ENCODE peak calls at places on chromosomes 7 and 10, in four cellular contexts. C is H1, L is GM12878, T is HepG2. N is an unnamed sample.

GRCh38 chr10:48598243-48598935 is 6.5 kb downstream of the ARHGAP22 start:
- DNase-seq in C (no peak), L (no peak), T (no peak), N (no peak)

GRCh38 chr7:47782022-47782421 is 166.2 kb downstream of the PKD1L1 start:
- DNase-seq in C (no peak), T (no peak), L (no peak), N (no peak)

GRCh38 chr10:80452069-80452468 is 2.0 kb upstream of the TSPAN14 start:
- DNase-seq in T (no peak), L (no peak), C (no peak), N (no peak)

GRCh38 chr10:99002392-99002791 is 233.3 kb downstream of the HPSE2 start:
- DNase-seq in C (no peak), L (no peak), T (no peak), N (no peak)

GRCh38 chr10:85508159-85508558 is 858.4 kb downstream of the GRID1 start:
- DNase-seq in T (no peak), L (no peak), C (no peak), N (no peak)

GRCh38 chr10:43318978-43319965 is 52.2 kb upstream of the FXYD4 start:
- DNase-seq in T (no peak), L (no peak), C (no peak), N (no peak)

GRCh38 chr10:21649441-21649872 is 115.4 kb downstream of the MLLT10 start:
- DNase-seq in C (no peak), T (no peak), L (no peak), N (no peak)

GRCh38 chr7:33062023-33062781 is at the start of gene NT5C3A:
- DNase-seq in T (no peak), C (peak), L (no peak), N (peak)

GRCh38 chr10:62545667-62546066 is 171.5 kb downstream of the ZNF365 start:
- DNase-seq in T (no peak), L (no peak), C (no peak), N (no peak)

GRCh38 chr7:84190016-84190705 is 4.4 kb downstream of the SEMA3A start:
- DNase-seq in C (no peak), L (no peak), T (no peak), N (no peak)

GRCh38 chr10:26448292-26448691 is 10.2 kb downstream of the APBB1IP start:
- DNase-seq in T (no peak), C (no peak), L (no peak), N (no peak)
- H3K4me3 ChIP-seq in T (no peak), C (no peak), L (peak), N (no peak)

DNA sequence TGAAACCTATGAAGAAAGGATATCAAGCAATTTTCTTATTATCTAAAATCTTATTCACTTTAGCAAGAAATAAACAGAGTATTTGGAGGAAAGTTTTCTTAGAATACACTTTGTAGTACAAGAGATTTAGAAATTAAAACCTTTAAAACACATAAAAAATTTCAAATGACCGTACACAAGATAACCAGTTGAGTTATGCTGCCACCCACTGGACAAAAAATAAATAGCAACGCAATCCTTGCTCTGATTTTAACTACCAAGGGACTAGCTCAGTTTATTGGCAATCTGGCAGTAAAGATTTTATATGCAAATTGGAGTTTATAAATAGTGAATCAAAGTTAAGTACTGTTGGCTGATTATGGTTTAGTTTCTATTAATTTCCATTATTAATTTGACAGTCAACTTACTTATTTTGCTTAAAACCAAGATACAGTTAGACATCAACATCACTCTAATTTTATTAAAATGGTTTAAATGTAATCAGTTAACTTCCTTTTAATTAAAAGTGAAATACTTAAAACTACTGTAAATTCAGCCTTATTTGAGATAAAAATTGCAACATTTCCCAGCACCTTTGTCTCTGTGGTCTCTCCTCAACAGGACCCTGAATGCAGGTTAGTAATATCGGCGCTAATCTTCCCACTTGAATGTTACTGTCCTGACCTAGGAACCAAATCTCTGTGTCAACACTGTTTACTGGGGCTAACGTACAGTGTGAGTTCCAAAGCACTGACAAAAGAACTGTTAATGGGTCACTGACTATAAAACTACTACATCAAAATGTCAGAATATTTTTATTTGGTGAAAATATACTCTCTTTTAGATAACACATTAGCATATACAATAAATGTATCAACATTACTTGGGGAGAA is 33.5 kb downstream of the CACUL1 start:
- DNase-seq in L (no peak), T (peak), C (peak), N (peak)
- TF ChIP-seq GABPA in L (no peak), T (no peak), C (no peak), N (no peak)

GRCh38 chr10:101097881-101098280 is 33.2 kb upstream of the TLX1 start:
- DNase-seq in T (no peak), C (no peak), L (no peak), N (no peak)

GRCh38 chr10:101101488-101101887 is 29.6 kb upstream of the TLX1 start:
- DNase-seq in L (no peak), C (no peak), T (no peak), N (no peak)

GRCh38 chr10:101103430-101103829 is 27.7 kb upstream of the TLX1 start:
- DNase-seq in T (no peak), L (no peak), C (no peak), N (no peak)

GRCh38 chr10:101096378-101096777 is 34.6 kb downstream of the KAZALD1 start:
- DNase-seq in L (no peak), C (no peak), T (no peak), N (no peak)

DNA sequence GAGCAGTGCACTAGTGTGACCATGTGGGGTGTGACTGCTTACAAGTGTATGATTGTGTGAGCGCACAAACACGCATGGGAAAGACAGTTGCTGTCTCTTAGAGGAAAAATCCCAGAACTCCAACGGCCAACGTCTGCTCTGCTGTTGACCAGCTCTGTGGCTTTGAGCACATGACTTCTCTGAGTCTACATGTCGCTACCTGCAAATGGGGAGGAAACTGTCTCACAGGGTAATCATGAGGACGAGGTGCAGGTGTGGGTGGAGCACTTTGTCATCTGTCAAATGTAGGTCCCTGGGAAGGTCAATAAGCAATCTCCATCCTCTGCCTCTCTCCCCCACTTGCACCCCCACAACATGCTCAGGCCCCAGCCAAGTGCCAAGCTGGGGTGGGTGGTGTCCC is 31.2 kb upstream of the TLX1 start:
- DNase-seq in C (no peak), L (no peak), T (no peak), N (no peak)
- TF ChIP-seq TCF12 in C (no peak), L (no peak), T (no peak), N (no peak)

DNA sequence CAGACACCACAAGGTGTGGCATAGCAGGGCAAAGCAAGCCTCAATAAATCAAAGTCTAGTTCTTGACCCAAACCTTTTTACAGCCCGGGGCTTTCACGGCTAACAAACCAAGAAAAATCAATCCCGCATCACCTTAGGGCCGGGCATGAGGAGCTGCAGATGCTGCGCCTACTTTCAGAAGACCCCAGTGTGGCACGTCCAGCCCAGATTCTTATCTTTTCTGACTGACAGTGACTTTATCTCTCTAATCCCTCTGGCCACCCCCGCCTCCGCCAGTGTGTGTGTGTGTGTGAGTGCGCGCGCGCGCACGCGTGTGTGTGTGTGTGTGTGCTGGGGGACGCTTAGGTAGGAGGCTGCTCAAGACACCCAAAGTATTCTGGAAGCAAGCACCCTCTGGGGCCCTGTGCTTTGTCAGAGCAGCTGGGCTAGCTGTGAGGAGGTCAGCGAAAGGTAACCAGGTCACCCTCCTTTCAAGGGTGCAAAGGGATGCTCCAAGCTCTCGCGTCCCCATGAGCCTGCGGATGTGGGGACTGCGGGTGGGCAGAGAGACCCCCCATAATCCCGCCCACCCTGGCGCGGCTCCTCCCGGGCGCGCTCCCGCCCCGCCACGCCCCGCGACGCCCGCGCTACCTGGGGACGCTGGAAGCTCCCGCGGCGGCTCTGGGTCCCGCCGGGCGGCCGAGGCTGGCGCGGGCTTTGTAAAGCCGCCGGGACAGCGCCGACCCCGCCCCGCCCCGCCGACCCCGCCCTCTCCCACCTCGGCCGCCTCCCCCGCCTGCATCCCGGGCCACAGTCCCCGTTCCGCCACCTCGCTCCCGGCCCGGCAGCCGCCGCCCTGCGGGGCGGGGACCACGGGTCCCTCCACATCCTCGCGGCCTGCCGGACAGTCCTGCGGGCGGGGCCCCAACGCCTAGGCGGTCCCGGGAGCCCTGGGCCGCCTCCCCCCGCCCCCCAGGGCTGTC is 57.1 kb upstream of the RHOBTB1 start:
- DNase-seq in C (peak), T (peak), L (no peak), N (peak)
- H3K4me3 ChIP-seq in C (peak), T (peak), L (no peak), N (peak)

GRCh38 chr10:3162533-3162932 is 10.0 kb downstream of the PITRM1 start:
- DNase-seq in T (no peak), C (peak), L (no peak), N (no peak)

GRCh38 chr10:3163879-3164278 is 8.7 kb downstream of the PITRM1 start:
- DNase-seq in L (no peak), T (no peak), C (no peak), N (no peak)

GRCh38 chr10:3154661-3155060 is 17.9 kb downstream of the PITRM1 start:
- DNase-seq in L (no peak), C (no peak), T (no peak), N (no peak)

DNA sequence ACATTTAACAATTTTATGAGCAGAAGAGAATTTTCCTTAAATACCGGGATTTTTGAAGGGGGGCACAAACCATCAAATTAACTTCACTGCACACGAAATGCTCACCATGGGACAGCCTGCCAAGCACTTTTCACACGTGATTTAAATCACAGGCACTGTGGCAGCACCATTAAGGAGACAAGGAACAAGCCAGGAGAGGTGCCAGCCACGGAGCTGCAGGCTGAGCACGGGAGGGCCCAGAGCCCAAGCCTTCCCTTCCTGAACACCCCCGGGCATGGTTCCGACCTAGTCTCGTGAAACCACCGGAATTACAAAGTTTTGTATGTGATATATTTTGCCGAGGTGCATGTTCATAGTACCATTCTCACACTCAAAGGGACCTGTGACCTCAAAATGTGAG is 13.4 kb downstream of the PITRM1 start:
- DNase-seq in C (no peak), L (no peak), T (no peak), N (no peak)
- TF ChIP-seq GABPA in C (no peak), L (no peak), T (no peak), N (no peak)

DNA sequence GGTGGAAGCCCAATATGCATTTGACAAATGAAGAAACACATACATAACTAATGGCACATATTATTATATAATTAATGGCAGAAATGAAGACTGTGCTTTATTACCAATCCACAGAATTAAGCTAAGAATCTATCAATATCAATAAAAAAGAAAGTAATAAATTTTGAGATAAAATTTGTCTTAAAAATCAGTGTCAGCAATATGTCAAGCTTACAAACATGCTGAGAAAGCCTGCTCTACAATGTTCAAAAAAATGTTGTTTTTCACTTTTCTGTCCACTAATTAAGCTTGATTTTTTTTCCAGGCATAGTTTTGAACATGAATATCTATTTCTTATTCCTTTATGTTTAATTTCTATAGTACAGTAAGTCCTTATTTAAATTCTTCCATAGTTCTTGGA is 721.0 kb upstream of the LRRTM3 start:
- DNase-seq in L (no peak), C (no peak), T (no peak), N (no peak)
- TF ChIP-seq TCF12 in L (no peak), C (no peak), T (no peak), N (no peak)

N was measured in SK-N-SH.